ENCODE peak calls at places on chromosome 4, in seven cellular contexts. V, C, F, Q, H, D and N are unnamed samples. For H3K9me3, the result is how much of the 10 kb centered on the place peaks cover.

GRCh38 chr4:83961575-83961974 is 425.7 kb downstream of the GPAT3 start:
- DNase-seq in D (no peak), H (no peak), F (no peak), V (no peak), C (no peak), Q (no peak), N (no peak)

GRCh38 chr4:83664071-83664470 is 128.2 kb downstream of the GPAT3 start:
- DNase-seq in F (no peak), D (no peak), Q (no peak), H (no peak), C (no peak), V (no peak), N (no peak)

GRCh38 chr4:166045457-166045856 is 172.4 kb downstream of the TLL1 start:
- DNase-seq in Q (no peak), V (no peak), D (no peak), F (no peak), H (no peak), C (no peak), N (no peak)

GRCh38 chr4:107951551-107951950 is 20.2 kb downstream of the CYP2U1 start:
- DNase-seq in Q (no peak), C (no peak), V (no peak), H (no peak), F (no peak), D (no peak), N (no peak)

GRCh38 chr4:3880595-3881120 is 114.5 kb downstream of the ADRA2C start:
- DNase-seq in C (peak), F (peak), H (peak), V (peak), D (peak), Q (no peak), N (peak)

GRCh38 chr4:128633067-128633466 is 176.4 kb upstream of the JADE1 start:
- DNase-seq in D (no peak), H (no peak), V (no peak), F (no peak), C (no peak), Q (no peak), N (no peak)

GRCh38 chr4:53702334-53703266 is 111.3 kb upstream of the LNX1 start:
- DNase-seq in Q (peak), V (peak), C (peak), F (peak), D (no peak), H (no peak), N (no peak)

GRCh38 chr4:153156263-153156662 is 48.0 kb upstream of the TRIM2 start:
- DNase-seq in F (no peak), V (no peak), D (no peak), Q (no peak), H (peak), C (no peak), N (no peak)

GRCh38 chr4:107258359-107258758 is 222.2 kb upstream of the DKK2 start:
- DNase-seq in H (no peak), V (no peak), F (no peak), Q (no peak), C (no peak), D (no peak), N (no peak)

GRCh38 chr4:165359501-165359900 is 19.3 kb upstream of the CPE start:
- DNase-seq in V (no peak), H (no peak), C (no peak), F (no peak), D (no peak), Q (no peak), N (no peak)

GRCh38 chr4:522911-523443 is 24.0 kb downstream of the PIGG start:
- DNase-seq in C (no peak), D (no peak), F (no peak), Q (no peak), V (no peak), H (no peak), N (no peak)

GRCh38 chr4:169957785-169958184 is 68.4 kb downstream of the MFAP3L start:
- DNase-seq in C (no peak), Q (no peak), D (no peak), F (no peak), V (no peak), H (no peak), N (no peak)

GRCh38 chr4:121951570-121952110 is at the start of gene TRPC3:
- DNase-seq in F (no peak), D (peak), H (peak), Q (peak), C (peak), V (peak), N (no peak)

GRCh38 chr4:94962484-94962883 is 204.7 kb downstream of the BMPR1B start:
- DNase-seq in D (no peak), H (no peak), Q (no peak), C (no peak), F (no peak), V (no peak), N (no peak)

GRCh38 chr4:83067058-83067639 is 32.2 kb downstream of the COPS4 start:
- DNase-seq in C (no peak), F (no peak), Q (no peak), H (no peak), V (no peak), D (no peak), N (no peak)

GRCh38 chr4:169143335-169143734 is 127.4 kb downstream of the SH3RF1 start:
- DNase-seq in C (no peak), Q (no peak), F (no peak), H (no peak), D (no peak), V (no peak), N (no peak)

GRCh38 chr4:15677507-15677988 is 4.1 kb upstream of the FAM200B start:
- DNase-seq in H (no peak), Q (no peak), V (no peak), F (no peak), D (no peak), C (no peak), N (no peak)

GRCh38 chr4:90792689-90793088 is 665.5 kb downstream of the CCSER1 start:
- DNase-seq in H (no peak), D (no peak), F (no peak), Q (no peak), C (no peak), V (no peak), N (no peak)

GRCh38 chr4:127849505-127850234 is 31.0 kb upstream of the PLK4 start:
- DNase-seq in V (no peak), Q (no peak), D (no peak), F (no peak), H (no peak), C (no peak), N (no peak)

GRCh38 chr4:156695163-156695562 is 276.4 kb downstream of the PDGFC start:
- DNase-seq in H (no peak), V (no peak), F (no peak), Q (no peak), C (no peak), D (no peak), N (no peak)

GRCh38 chr4:78325244-78326187 is 226.1 kb upstream of the ANXA3 start:
- DNase-seq in C (no peak), V (no peak), D (no peak), F (no peak), Q (no peak), H (no peak), N (no peak)

GRCh38 chr4:156781852-156782251 is 189.7 kb downstream of the PDGFC start:
- DNase-seq in D (no peak), C (no peak), Q (no peak), F (no peak), H (no peak), V (no peak), N (no peak)

GRCh38 chr4:173424899-173425805 is 26.2 kb upstream of the SCRG1 start:
- DNase-seq in D (no peak), F (no peak), H (no peak), Q (no peak), V (no peak), C (no peak), N (no peak)

GRCh38 chr4:55178226-55179005 is 53.0 kb upstream of the KDR start:
- DNase-seq in H (no peak), Q (no peak), F (no peak), D (no peak), V (no peak), C (no peak), N (no peak)

GRCh38 chr4:98682719-98683118 is 24.3 kb upstream of the TSPAN5 start:
- DNase-seq in C (no peak), D (no peak), H (no peak), V (no peak), Q (no peak), F (no peak), N (no peak)

GRCh38 chr4:106690487-106690886 is 321.9 kb upstream of the GIMD1 start:
- DNase-seq in Q (no peak), H (no peak), D (no peak), F (no peak), V (no peak), C (no peak), N (no peak)

GRCh38 chr4:86218721-86219481 is 141.0 kb downstream of the MAPK10 start:
- DNase-seq in C (no peak), F (no peak), D (no peak), Q (no peak), V (no peak), H (no peak), N (no peak)

GRCh38 chr4:37445023-37445422 is 200.5 kb downstream of the NWD2 start:
- DNase-seq in C (no peak), F (no peak), V (no peak), Q (no peak), H (no peak), D (no peak), N (no peak)

GRCh38 chr4:45122406-45122805 is 396.1 kb upstream of the GNPDA2 start:
- DNase-seq in D (no peak), C (no peak), Q (no peak), V (no peak), H (no peak), F (no peak), N (no peak)

GRCh38 chr4:75630174-75630931 is at the start of gene CDKL2:
- DNase-seq in D (peak), H (peak), F (peak), Q (peak), C (peak), V (peak), N (peak)

GRCh38 chr4:146577111-146577510 is 55.4 kb upstream of the SLC10A7 start:
- DNase-seq in H (no peak), C (no peak), V (no peak), Q (no peak), F (no peak), D (no peak), N (no peak)

GRCh38 chr4:127370495-127371069 is 262.2 kb upstream of the INTU start:
- DNase-seq in H (no peak), V (peak), D (no peak), C (peak), F (no peak), Q (no peak), N (no peak)

GRCh38 chr4:2365054-2365912 is 53.2 kb downstream of the ZFYVE28 start:
- DNase-seq in Q (peak), F (no peak), C (no peak), V (peak), H (no peak), D (no peak), N (no peak)

GRCh38 chr4:7556558-7556957 is 121.8 kb upstream of the PSAPL1 start:
- DNase-seq in C (no peak), Q (no peak), D (no peak), V (no peak), F (no peak), H (no peak), N (no peak)
- H3K9me3 ChIP-seq in C (under half), Q (under half), D (under half), V (under half), F (under half), H (under half), N (under half)

DNA sequence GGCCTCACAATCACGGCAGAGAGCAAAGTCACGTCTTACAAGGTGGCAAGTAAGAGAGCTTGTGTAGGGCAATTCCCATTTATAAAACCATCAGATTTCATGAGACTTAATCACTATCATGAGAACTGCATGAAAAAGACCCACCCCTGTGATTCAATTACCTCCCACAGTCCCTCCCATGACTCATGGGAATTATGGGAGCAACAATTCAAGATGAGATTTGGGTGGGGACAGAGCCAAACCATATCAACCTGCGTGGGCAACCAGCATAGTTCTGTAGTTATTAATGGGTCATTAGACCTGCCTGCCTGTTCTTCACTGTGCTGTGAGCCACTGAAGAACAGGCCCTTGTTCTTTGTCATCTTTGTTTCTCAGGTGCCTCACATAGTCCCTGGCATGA is 593.7 kb upstream of the BOD1L1 start:
- DNase-seq in Q (no peak), H (no peak), F (no peak), V (no peak), C (no peak), D (no peak), N (no peak)
- H3K9me3 ChIP-seq in Q (under half), H (under half), F (under half), V (under half), C (under half), D (under half), N (under half)

GRCh38 chr4:33911951-33912350 is 2332.4 kb downstream of the ARAP2 start:
- DNase-seq in C (no peak), Q (no peak), V (no peak), D (no peak), F (no peak), H (no peak), N (no peak)
- H3K9me3 ChIP-seq in C (under half), Q (under half), V (under half), D (under half), F (under half), H (under half), N (under half)

GRCh38 chr4:123034023-123034422 is 111.6 kb upstream of the NUDT6 start:
- DNase-seq in Q (no peak), V (no peak), D (no peak), F (no peak), C (no peak), H (no peak), N (no peak)
- H3K9me3 ChIP-seq in Q (under half), V (under half), D (under half), F (under half), C (under half), H (under half), N (under half)

GRCh38 chr4:19400820-19401219 is 850.9 kb upstream of the SLIT2 start:
- DNase-seq in C (no peak), V (no peak), D (no peak), F (no peak), H (no peak), Q (no peak), N (no peak)
- H3K9me3 ChIP-seq in C (under half), V (under half), D (under half), F (under half), H (under half), Q (under half), N (under half)

GRCh38 chr4:41132055-41132683 is 82.2 kb downstream of the APBB2 start:
- DNase-seq in Q (no peak), C (no peak), D (no peak), V (no peak), F (no peak), H (no peak), N (no peak)
- H3K9me3 ChIP-seq in Q (under half), C (under half), D (under half), V (under half), F (under half), H (under half), N (under half)

DNA sequence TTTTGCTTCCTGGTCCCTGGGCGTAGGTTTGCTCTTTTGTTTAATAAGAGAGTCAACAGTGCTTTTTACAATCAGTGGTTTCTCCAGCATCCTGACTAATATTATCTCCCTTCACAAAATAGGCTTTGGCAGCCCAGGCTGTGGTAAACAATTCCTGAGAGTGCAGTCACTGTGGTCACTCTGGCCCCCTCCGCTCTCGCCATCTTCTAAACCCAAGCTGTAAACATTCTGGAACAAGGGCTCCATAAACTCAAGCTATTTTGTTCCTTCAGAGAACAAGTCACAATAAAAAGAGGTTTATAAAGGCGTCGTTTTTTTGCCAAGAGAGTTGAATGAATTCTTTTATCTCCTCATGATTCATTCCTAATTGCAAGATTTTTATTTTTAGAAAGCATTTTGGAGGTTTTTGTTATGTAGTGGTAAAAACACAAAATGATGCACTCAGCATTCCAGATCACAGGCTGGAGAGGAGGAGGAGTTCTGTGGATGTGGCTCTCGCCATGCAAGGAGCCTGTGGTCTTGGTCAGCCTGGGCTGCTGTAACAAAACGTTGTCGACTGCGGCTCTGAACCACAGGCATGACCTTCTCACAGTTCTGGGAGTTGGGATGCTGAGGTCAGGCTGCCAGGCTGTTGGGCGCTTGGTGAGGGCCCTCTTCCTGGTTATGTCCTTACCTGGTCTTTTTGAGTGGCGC is 486.4 kb upstream of the FAT1 start:
- DNase-seq in D (no peak), V (peak), C (no peak), H (no peak), Q (no peak), F (no peak), N (no peak)
- H3K9me3 ChIP-seq in D (under half), V (under half), C (under half), H (under half), Q (under half), F (under half), N (under half)